ENCODE peak calls at places on chromosome 19, in four cellular contexts. A is K562, L is IMR-90, W is GM12878. U is an unnamed sample.

GRCh38 chr19:782195-783043 is 14.8 kb upstream of the PTBP1 start:
- DNase-seq in A (no peak), L (peak; percentile 33), W (no peak), U (peak; percentile 91)

GRCh38 chr19:45882652-45883585 is 3.0 kb downstream of the IRF2BP1 start:
- DNase-seq in A (peak; percentile 75), L (peak; percentile 82), W (peak; percentile 70), U (peak; percentile 97)

GRCh38 chr19:871446-872265 is 12.2 kb downstream of the CFD start:
- DNase-seq in A (peak; percentile 48), L (peak; percentile 31), W (no peak), U (no peak)

GRCh38 chr19:10878253-10878652 is 6.9 kb downstream of the CARM1 start:
- DNase-seq in A (no peak), L (no peak), W (no peak), U (no peak)

GRCh38 chr19:28887920-28888618 is 324.9 kb downstream of the UQCRFS1 start:
- DNase-seq in A (no peak), L (no peak), W (no peak), U (no peak)

GRCh38 chr19:39679791-39680168 is 24.1 kb downstream of the LGALS16 start:
- DNase-seq in A (no peak), L (no peak), W (no peak), U (no peak)

GRCh38 chr19:47229674-47230121 is 1.3 kb downstream of the BBC3 start:
- DNase-seq in A (no peak), L (peak; percentile 37), W (no peak), U (no peak)

GRCh38 chr19:3343619-3344502 is 22.5 kb upstream of the NFIC start:
- DNase-seq in A (peak; percentile 91), L (peak; percentile 78), W (no peak), U (peak; percentile 93)

GRCh38 chr19:6737873-6738725 is 719 bp upstream of the GPR108 start:
- DNase-seq in A (peak; percentile 32), L (peak; percentile 80), W (no peak), U (peak; percentile 94)

GRCh38 chr19:5893907-5894703 is 9.5 kb downstream of the NDUFA11 start:
- DNase-seq in A (peak; percentile 50), L (no peak), W (no peak), U (no peak)

GRCh38 chr19:31506102-31506501 is 156.9 kb upstream of the TSHZ3 start:
- DNase-seq in A (no peak), L (no peak), W (no peak), U (no peak)

GRCh38 chr19:53916004-53916403 is 6.9 kb downstream of the CACNG7 start:
- DNase-seq in A (no peak), L (no peak), W (no peak), U (no peak)

GRCh38 chr19:15299568-15300409 is 32.5 kb downstream of the BRD4 start:
- DNase-seq in A (no peak), L (peak; percentile 89), W (no peak), U (no peak)

GRCh38 chr19:45403781-45404556 is 900 bp downstream of the PPP1R13L start:
- DNase-seq in A (peak; percentile 71), L (no peak), W (no peak), U (peak; percentile 80)

GRCh38 chr19:41328157-41328817 is 18.3 kb downstream of the CCDC97 start:
- DNase-seq in A (no peak), L (peak; percentile 71), W (no peak), U (peak; percentile 56)

GRCh38 chr19:54179921-54180452 is 7.0 kb upstream of the TMC4 start:
- DNase-seq in A (peak; percentile 19), L (peak; percentile 60), W (no peak), U (no peak)

GRCh38 chr19:1785310-1785709 is 26.8 kb downstream of the ATP8B3 start:
- DNase-seq in A (no peak), L (no peak), W (no peak), U (no peak)

GRCh38 chr19:55365922-55366321 is 2.9 kb upstream of the GARIN5B start:
- DNase-seq in A (no peak), L (no peak), W (no peak), U (no peak)

GRCh38 chr19:38956264-38956663 is 19.3 kb downstream of the FBXO17 start:
- DNase-seq in A (no peak), L (no peak), W (no peak), U (no peak)

GRCh38 chr19:57363734-57364181 is 407 bp downstream of the TRAPPC2B start:
- DNase-seq in A (no peak), L (peak; percentile 12), W (no peak), U (peak; percentile 27)

GRCh38 chr19:39915101-39915847 is 19.2 kb downstream of the FCGBP start:
- DNase-seq in A (peak; percentile 6), L (no peak), W (no peak), U (no peak)

GRCh38 chr19:17309962-17310461 is 649 bp downstream of the DDA1 start:
- DNase-seq in A (no peak), L (no peak), W (no peak), U (no peak)
- TF ChIP-seq ELK1 in A (no peak), L (no peak), W (no peak), U (no peak)

GRCh38 chr19:19461671-19462622 is 53.4 kb downstream of the TSSK6 start:
- DNase-seq in A (peak; percentile 80), L (no peak), W (no peak), U (no peak)

GRCh38 chr19:19459707-19460251 is 54.3 kb downstream of the GATAD2A start:
- DNase-seq in A (no peak), L (peak; percentile 87), W (no peak), U (no peak)

GRCh38 chr19:19461306-19461670 is 54.1 kb downstream of the TSSK6 start:
- DNase-seq in A (no peak), L (no peak), W (no peak), U (no peak)

GRCh38 chr19:19460258-19460731 is 54.8 kb downstream of the GATAD2A start:
- DNase-seq in A (no peak), L (peak; percentile 40), W (no peak), U (no peak)

DNA sequence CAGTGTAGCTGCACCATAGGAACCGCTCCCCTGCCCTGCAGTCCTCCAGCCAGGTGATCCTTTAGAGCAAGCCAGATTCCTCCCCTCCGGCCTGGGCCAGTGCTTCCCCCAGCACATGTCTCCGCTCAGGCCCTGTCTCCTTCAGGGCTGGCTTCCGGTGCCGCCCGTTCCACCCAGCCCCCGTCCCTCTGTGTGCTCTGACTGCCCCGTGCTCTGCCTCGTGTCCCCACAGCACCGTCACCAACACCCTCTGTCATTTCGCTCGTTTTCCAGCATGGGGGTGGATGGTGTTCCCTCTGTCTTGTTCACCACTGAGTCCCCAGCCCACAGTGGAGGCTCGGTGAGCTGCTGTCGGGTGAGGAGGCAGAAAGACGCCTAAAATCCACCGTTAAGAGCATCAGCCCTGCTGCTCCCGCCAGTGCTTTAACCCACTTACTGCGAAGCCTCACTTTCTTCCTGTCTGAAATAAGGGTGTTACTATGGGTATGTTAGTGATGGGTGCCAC is 54.5 kb downstream of the TSSK6 start:
- DNase-seq in A (no peak), L (peak; percentile 30), W (no peak), U (no peak)
- TF ChIP-seq BHLHE40 in A (no peak), L (no peak), W (no peak), U (no peak)

DNA sequence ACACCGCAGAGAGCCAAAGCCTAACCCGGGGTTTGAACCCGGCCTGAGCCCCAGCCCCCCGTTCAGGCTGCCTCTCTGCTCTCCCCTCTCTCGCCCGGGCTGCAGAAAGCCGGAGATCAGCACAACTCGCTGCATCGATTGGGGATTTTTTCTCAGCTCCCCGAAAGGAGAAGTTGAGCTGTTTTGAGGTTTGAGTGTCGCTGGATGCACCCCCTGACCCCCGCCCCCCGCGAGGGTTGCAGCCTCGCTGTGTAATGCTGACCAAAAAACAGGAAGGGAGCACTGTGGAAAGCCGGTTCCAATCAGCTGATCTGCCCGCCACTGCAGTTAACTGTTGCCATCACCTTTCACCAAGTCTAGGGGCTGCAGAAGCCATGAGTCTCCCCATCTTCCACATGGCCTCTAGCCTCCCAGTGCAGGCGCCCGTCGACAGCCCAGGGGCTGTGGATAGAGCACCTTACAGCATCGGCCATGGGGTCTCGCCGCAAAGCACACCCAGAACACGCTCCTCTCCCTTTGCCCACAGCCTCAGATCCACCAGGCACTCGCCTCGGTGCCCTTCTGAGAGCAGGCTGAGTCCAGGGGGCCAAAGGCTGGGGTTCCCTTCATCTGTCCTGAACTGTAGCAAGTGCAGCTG is 34.5 kb downstream of the MYO9B start:
- DNase-seq in A (no peak), L (no peak), W (peak; percentile 72), U (no peak)
- TF ChIP-seq ELK1 in A (no peak), L (no peak), W (peak; percentile 63), U (no peak)

DNA sequence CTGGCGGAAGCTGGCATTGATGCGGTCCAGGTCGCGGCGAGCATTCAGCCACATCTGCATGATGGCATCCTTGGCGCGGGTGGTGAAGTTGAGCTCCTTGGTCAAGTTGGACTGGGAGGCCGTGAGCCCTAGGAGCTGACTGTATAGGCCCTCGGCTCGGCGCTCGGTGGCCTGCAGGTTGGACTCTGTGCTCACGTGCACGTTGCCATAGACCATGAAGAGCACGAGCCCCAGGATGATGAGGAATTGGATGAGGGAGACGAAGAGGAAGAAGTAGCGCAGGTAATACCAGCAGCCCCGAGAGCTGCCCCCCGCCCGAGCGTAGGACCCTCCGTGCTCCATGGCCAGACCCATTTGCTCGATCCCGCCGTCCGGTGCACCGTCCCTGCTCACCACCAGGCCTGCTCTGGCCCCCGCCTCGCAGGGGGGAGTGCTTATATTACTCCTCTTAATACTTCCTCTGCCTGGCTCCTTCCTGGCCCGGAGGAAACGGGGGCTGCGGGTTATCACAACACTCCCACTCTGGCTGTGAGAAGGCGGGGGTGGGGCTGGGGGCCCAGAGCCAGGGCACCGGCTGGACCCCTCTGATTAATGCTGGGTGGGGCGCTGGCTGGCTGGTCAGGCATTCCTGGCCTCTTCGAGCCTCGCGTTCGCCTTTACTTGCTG is at the start of gene PLVAP:
- DNase-seq in A (peak; percentile 71), L (no peak), W (no peak), U (no peak)
- TF ChIP-seq BHLHE40 in A (peak; percentile 72), L (no peak), W (no peak), U (no peak)

GRCh38 chr19:4456843-4457653 is 546 bp downstream of the UBXN6 start:
- DNase-seq in A (peak; percentile 90), L (peak; percentile 56), W (no peak), U (peak; percentile 35)
- TF ChIP-seq ELK1 in A (no peak), L (no peak), W (no peak), U (no peak)

GRCh38 chr19:12527034-12527836 is 24.0 kb downstream of the ZNF564 start:
- DNase-seq in A (no peak), L (peak; percentile 41), W (no peak), U (no peak)
- TF ChIP-seq BHLHE40 in A (no peak), L (no peak), W (no peak), U (no peak)